ENCODE peak calls at places on chromosomes 7 and 10, in nine cellular contexts. F, W, T, C, Y, X, K, S and Q are unnamed samples.
A peak's percentile ranks its signal among the peaks of the same experiment; 100 is the strongest.

GRCh38 chr10:97882142-97883091 is 32.8 kb downstream of the GOLGA7B start:
- DNase-seq in F (peak; percentile 51), W (peak; percentile 95), T (peak; percentile 16), C (peak; percentile 83), Y (no peak), X (peak; percentile 100), K (peak; percentile 90), S (peak; percentile 92), Q (no peak)

GRCh38 chr7:105649727-105650381 is 68.6 kb upstream of the EFCAB10 start:
- DNase-seq in F (peak; percentile 75), W (peak; percentile 84), T (no peak), C (no peak), Y (no peak), X (no peak), K (peak; percentile 59), S (peak; percentile 74), Q (no peak)

GRCh38 chr10:13189946-13190345 is 28.6 kb downstream of the MCM10 start:
- DNase-seq in F (peak; percentile 48), W (peak; percentile 1), T (no peak), C (no peak), Y (no peak), X (no peak), K (no peak), S (no peak), Q (no peak)

GRCh38 chr7:150876817-150877526 is 24.7 kb downstream of the AOC1 start:
- DNase-seq in F (peak; percentile 64), W (peak; percentile 72), T (peak; percentile 83), C (peak; percentile 89), Y (peak; percentile 77), X (peak; percentile 69), K (peak; percentile 56), S (peak; percentile 68), Q (peak; percentile 88)

GRCh38 chr7:40733578-40733977 is 598.8 kb downstream of the SUGCT start:
- DNase-seq in F (no peak), W (no peak), T (no peak), C (peak; percentile 52), Y (peak; percentile 25), X (no peak), K (no peak), S (no peak), Q (no peak)

GRCh38 chr10:47369251-47369894 is 14.7 kb downstream of the ZNF488 start:
- DNase-seq in F (no peak), W (no peak), T (no peak), C (no peak), Y (no peak), X (no peak), K (no peak), S (no peak), Q (peak; percentile 10)

GRCh38 chr7:138934861-138935260 is 46.3 kb downstream of the KIAA1549 start:
- DNase-seq in F (peak; percentile 40), W (peak; percentile 80), T (peak; percentile 34), C (peak; percentile 81), Y (no peak), X (peak; percentile 50), K (peak; percentile 67), S (peak; percentile 76), Q (no peak)

GRCh38 chr7:129824291-129825004 is 128.3 kb downstream of the UBE2H start:
- DNase-seq in F (no peak), W (no peak), T (no peak), C (no peak), Y (no peak), X (no peak), K (no peak), S (no peak), Q (peak; percentile 44)

DNA sequence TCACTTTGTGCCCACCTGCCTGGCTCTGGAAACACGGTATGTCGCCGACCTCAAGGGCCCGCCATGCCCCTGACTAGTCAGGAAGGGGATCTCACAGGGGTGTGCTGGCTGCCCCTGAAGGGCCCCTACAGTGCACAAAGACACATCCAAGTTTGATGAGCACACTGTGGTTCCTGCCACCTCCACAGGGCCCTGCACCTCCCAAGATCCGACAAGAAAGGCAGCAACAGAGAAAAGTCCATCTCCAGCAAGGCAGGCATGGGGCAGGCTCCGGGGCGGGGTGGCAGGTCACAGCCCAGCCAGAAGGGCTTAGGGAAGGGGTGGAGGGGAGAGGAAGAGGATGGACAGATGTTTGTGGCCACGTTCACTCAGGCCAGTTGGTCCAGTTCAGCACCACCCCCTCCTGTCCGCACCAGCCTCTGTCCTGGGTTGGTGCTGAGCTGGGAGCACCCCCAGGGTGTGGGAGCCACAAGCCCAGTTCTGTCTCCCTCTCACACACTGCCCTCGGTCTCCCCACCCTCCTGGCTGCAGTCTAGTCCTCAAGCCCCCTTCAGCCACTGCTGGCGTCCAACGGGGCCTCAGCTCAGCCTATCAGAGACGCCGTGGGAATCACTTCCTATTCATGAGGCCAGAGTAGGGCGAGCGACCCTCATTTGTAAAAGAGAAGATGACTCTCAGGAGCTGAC is 11.5 kb downstream of the DRGX start:
- DNase-seq in F (no peak), W (no peak), T (no peak), C (no peak), Y (no peak), X (no peak), K (no peak), S (no peak), Q (no peak)
- H3K9ac ChIP-seq in F (no peak overlapping the region), W (no peak overlapping the region), T (no peak overlapping the region), C (no peak overlapping the region), Y (no peak overlapping the region), X (no peak overlapping the region), K (no peak overlapping the region), S (no peak overlapping the region), Q (no peak overlapping the region)

DNA sequence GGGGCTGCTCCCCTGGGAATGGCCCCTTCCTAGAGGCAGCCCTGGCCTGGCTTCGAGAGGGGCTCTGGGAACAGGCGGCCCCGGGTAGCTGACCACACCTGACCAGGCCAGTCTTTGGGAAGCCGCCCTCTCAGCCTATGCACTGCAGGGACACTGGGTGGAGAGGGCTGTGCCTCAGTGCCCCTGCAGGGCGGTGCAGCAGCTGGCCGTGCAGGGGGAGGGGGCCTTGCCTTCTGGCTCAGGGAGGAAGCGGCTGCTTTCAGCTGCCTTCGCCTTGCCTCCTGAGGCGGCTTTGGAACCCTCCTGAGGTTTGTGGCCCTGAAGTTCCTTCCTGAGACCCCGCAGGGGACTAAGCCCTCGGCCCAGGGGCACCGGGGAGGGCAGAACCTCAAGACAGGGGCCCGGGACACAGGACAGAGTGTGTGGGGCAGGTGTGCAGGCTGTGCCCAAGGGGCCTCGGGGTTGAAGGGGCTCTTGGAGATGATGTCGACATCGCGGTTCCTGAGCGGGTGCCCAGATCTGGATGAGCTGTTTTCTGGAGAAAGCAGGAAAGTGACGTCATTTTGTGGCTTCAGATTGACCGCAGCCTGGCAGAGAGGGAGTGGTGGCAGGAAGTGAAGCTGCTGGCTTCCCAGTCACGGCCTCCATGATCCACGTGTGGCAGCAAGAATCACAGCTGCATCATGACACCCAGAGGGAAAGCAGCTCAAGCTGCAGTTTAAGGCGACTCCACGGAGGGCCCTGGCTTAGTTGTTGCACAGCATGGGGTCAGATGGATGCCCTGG is 17.7 kb downstream of the ADAM8 start:
- DNase-seq in F (peak; percentile 100), W (peak; percentile 100), T (peak; percentile 62), C (peak; percentile 83), Y (peak; percentile 70), X (peak; percentile 99), K (peak; percentile 99), S (peak; percentile 99), Q (no peak)
- H3K9ac ChIP-seq in F (peak overlapping the region; percentile 29), W (peak overlapping the region; percentile 54), T (no peak overlapping the region), C (no peak overlapping the region), Y (no peak overlapping the region), X (peak overlapping the region; percentile 35), K (peak overlapping the region; percentile 17), S (no peak overlapping the region), Q (no peak overlapping the region)

DNA sequence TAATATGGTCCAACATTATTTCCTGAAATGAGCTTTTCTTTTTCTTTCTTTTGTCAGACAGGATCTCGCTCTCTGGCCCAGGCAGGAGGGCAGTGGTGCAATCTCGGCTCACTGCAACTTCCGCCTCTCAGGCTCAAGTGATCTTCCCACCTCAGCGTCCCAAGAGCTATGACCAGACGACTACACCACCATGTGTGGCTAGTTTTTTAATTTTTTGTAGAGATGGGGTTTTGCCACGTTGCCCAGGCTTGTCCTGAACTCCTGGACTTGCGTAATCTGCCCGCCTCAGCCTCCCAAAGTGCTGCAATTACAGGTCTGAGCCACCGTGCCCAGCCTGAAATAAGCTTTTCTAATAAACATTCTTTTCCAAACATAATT is 48.6 kb downstream of the CUL2 start:
- DNase-seq in F (no peak), W (peak; percentile 40), T (peak; percentile 45), C (no peak), Y (no peak), X (peak; percentile 33), K (peak; percentile 14), S (peak; percentile 20), Q (no peak)
- H3K9ac ChIP-seq in F (no peak overlapping the region), W (peak overlapping the region; percentile 2), T (no peak overlapping the region), C (no peak overlapping the region), Y (no peak overlapping the region), X (no peak overlapping the region), K (peak overlapping the region; percentile 31), S (no peak overlapping the region), Q (no peak overlapping the region)

GRCh38 chr7:140229591-140230516 is 53.1 kb upstream of the KDM7A start:
- DNase-seq in F (no peak), W (no peak), T (no peak), C (no peak), Y (peak; percentile 86), X (no peak), K (no peak), S (no peak), Q (peak; percentile 85)

GRCh38 chr7:140230517-140230861 is 53.7 kb upstream of the KDM7A start:
- DNase-seq in F (no peak), W (peak; percentile 64), T (peak; percentile 21), C (no peak), Y (peak; percentile 80), X (no peak), K (no peak), S (no peak), Q (peak; percentile 54)

GRCh38 chr7:140232959-140233649 is 56.3 kb upstream of the KDM7A start:
- DNase-seq in F (no peak), W (no peak), T (peak; percentile 30), C (no peak), Y (no peak), X (no peak), K (no peak), S (no peak), Q (no peak)

GRCh38 chr7:140231779-140232491 is 55.2 kb upstream of the KDM7A start:
- DNase-seq in F (no peak), W (no peak), T (peak; percentile 21), C (no peak), Y (peak; percentile 77), X (peak; percentile 27), K (no peak), S (no peak), Q (peak; percentile 59)

DNA sequence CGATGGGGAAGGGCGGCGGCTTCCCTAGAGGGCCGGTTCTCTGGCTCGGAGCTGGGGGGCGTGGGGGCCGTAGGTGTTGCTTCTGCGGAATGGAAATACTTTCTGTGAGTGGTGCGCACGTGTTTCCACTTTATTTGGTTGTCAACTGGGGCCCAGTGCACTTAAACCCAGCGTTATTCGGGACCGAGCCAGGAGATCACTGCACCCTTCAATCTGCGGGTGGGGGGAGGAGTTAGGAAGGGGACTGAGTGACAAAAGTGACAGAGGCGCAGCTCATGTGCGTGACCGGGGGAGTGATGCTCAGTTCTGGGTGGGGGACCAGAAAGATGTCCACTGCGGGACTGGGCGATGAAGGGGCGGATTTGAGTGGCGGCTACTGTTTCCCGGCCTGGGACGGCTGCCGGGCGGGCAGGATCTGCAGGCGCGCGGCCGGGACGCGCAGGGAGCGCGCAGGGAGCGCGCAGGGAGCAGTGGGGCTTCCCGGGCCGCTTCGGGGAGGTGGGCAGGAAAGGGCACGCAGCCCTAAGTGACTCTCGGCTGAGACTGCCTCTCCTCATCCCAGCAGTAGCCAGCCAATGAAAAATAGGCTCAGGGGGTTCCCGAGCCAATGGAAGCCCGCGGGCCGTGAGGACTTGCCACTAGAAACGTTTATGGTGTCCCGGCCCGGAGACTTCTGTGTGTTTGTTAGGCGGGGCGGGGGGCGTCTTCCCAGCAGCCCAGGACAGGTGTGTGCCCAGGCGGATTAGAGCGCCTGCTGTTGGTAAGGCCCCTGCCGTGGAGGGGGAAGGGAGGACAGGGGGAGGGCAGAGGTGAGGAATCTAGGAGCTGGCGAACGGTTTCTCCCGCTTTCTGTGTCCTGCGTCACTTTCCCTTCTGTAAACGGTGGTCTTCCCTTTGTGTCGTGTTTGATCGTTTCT is 54.3 kb upstream of the KDM7A start:
- DNase-seq in F (peak; percentile 39), W (peak; percentile 56), T (peak; percentile 37), C (peak; percentile 49), Y (peak; percentile 89), X (peak; percentile 16), K (no peak), S (peak; percentile 14), Q (peak; percentile 98)
- H3K9ac ChIP-seq in F (peak overlapping the region; percentile 70), W (peak overlapping the region; percentile 61), T (no peak overlapping the region), C (no peak overlapping the region), Y (peak overlapping the region; percentile 94), X (no peak overlapping the region), K (peak overlapping the region; percentile 59), S (no peak overlapping the region), Q (no peak overlapping the region)